ENCODE peak calls at places on chromosomes 12 and 14, in eight cellular contexts. X is T-helper 1 cell; V is choroid plexus epithelial cell; A is testis; U is activated gamma-delta T cell treated with anti-CD3 and anti-CD28 coated beads, Interleukin-2, amount 50 U/mL, for 16 hours; H is activated CD8-positive, alpha-beta memory T cell treated with anti-CD3 and anti-CD28 coated beads, Interleukin-2, amount 10 ng/mL, durations not matched to agents 7 days and 5 days; L is neural crest cell; D is Caco-2. F is an unnamed sample.

GRCh38 chr12:20716985-20717384 is 21.9 kb downstream of the SLCO1C1 start:
- DNase-seq in X (no peak), V (no peak), A (no peak), U (no peak), H (no peak), L (no peak), D (no peak), F (no peak)

GRCh38 chr14:67837011-67837624 is 17.5 kb downstream of the RAD51B start:
- DNase-seq in X (peak), V (peak), A (peak), U (peak), H (peak), L (peak), D (no peak), F (peak)

GRCh38 chr12:67727652-67728295 is 79.2 kb downstream of the DYRK2 start:
- DNase-seq in X (no peak), V (no peak), A (no peak), U (no peak), H (no peak), L (no peak), D (no peak), F (no peak)

GRCh38 chr12:19988457-19988856 is 379.9 kb upstream of the PDE3A start:
- DNase-seq in X (no peak), V (peak), A (no peak), U (no peak), H (no peak), L (no peak), D (no peak), F (no peak)

GRCh38 chr12:66405395-66405794 is 103.1 kb downstream of the HELB start:
- DNase-seq in X (no peak), V (peak), A (no peak), U (no peak), H (no peak), L (no peak), D (no peak), F (no peak)

GRCh38 chr14:54804720-54805060 is 97.9 kb downstream of the GCH1 start:
- DNase-seq in X (no peak), V (no peak), A (no peak), U (no peak), H (no peak), L (no peak), D (no peak), F (no peak)

GRCh38 chr14:53942970-53943750 is 13.5 kb downstream of the BMP4 start:
- DNase-seq in X (no peak), V (no peak), A (no peak), U (no peak), H (no peak), L (no peak), D (no peak), F (no peak)

GRCh38 chr12:53806689-53807088 is 54.9 kb upstream of the CISTR start:
- DNase-seq in X (no peak), V (peak), A (no peak), U (no peak), H (no peak), L (no peak), D (no peak), F (no peak)

GRCh38 chr14:22664261-22664660 is 20.1 kb upstream of the OR6J1 start:
- DNase-seq in X (no peak), V (peak), A (no peak), U (no peak), H (no peak), L (no peak), D (no peak), F (no peak)

GRCh38 chr14:99271288-99271941 is 582 bp downstream of the BCL11B start:
- DNase-seq in X (no peak), V (no peak), A (no peak), U (no peak), H (no peak), L (no peak), D (no peak), F (no peak)

GRCh38 chr14:100816950-100817901 is 8.7 kb upstream of the MEG3 start:
- DNase-seq in X (no peak), V (no peak), A (no peak), U (no peak), H (no peak), L (no peak), D (peak), F (no peak)

GRCh38 chr14:23640524-23641141 is 4.5 kb downstream of the DHRS2 start:
- DNase-seq in X (no peak), V (peak), A (peak), U (no peak), H (no peak), L (no peak), D (no peak), F (no peak)

GRCh38 chr12:51082561-51083139 is 746 bp downstream of the CSRNP2 start:
- DNase-seq in X (no peak), V (peak), A (peak), U (peak), H (peak), L (no peak), D (no peak), F (peak)

GRCh38 chr12:89472508-89472907 is 52.1 kb downstream of the GALNT4 start:
- DNase-seq in X (no peak), V (peak), A (no peak), U (no peak), H (no peak), L (no peak), D (no peak), F (no peak)

GRCh38 chr14:49134940-49135339 is 451.2 kb downstream of the RPS29 start:
- DNase-seq in X (no peak), V (no peak), A (no peak), U (no peak), H (no peak), L (no peak), D (no peak), F (no peak)

GRCh38 chr14:74258705-74259035 is 19.4 kb downstream of the VSX2 start:
- DNase-seq in X (no peak), V (no peak), A (no peak), U (no peak), H (no peak), L (no peak), D (no peak), F (no peak)

GRCh38 chr14:75267141-75267601 is 11.5 kb upstream of the FOS start:
- DNase-seq in X (no peak), V (peak), A (no peak), U (no peak), H (no peak), L (no peak), D (no peak), F (no peak)

GRCh38 chr14:85731198-85731597 is 201.3 kb downstream of the FLRT2 start:
- DNase-seq in X (no peak), V (peak), A (no peak), U (no peak), H (no peak), L (no peak), D (no peak), F (no peak)

GRCh38 chr14:64126548-64126947 is 167.6 kb downstream of the ESR2 start:
- DNase-seq in X (no peak), V (no peak), A (no peak), U (no peak), H (no peak), L (no peak), D (no peak), F (no peak)

GRCh38 chr12:57237952-57238853 is 8.7 kb downstream of the SHMT2 start:
- DNase-seq in X (peak), V (no peak), A (no peak), U (no peak), H (no peak), L (no peak), D (no peak), F (peak)

GRCh38 chr14:71491925-71492324 is 440.3 kb upstream of the RGS6 start:
- DNase-seq in X (no peak), V (no peak), A (no peak), U (no peak), H (no peak), L (no peak), D (no peak), F (no peak)

GRCh38 chr14:103527408-103528157 is 1.4 kb upstream of the TRMT61A start:
- DNase-seq in X (no peak), V (no peak), A (no peak), U (no peak), H (no peak), L (no peak), D (no peak), F (no peak)

GRCh38 chr14:54658836-54659235 is 91.9 kb downstream of the SAMD4A start:
- DNase-seq in X (no peak), V (no peak), A (no peak), U (no peak), H (no peak), L (no peak), D (no peak), F (no peak)

GRCh38 chr12:43284441-43284840 is 267.6 kb downstream of the ADAMTS20 start:
- DNase-seq in X (no peak), V (peak), A (no peak), U (no peak), H (no peak), L (no peak), D (no peak), F (no peak)

F was measured in activated CD4-positive, alpha-beta memory T cell treated with anti-CD3 and anti-CD28 coated beads, Interleukin-2, amount 10 ng/mL, durations not matched to agents 7 days and 5 days.